ENCODE peak calls at places on chromosomes 6 and 20, in five cellular contexts. O is fibroblast of mammary gland, Y is cardiac muscle cell, G is PC-3, S is neural progenitor cell. E is an unnamed sample.

GRCh38 chr6:82608365-82608764 is 244.7 kb downstream of the TPBG start:
- DNase-seq in S (peak), Y (no peak), O (no peak), G (no peak), E (no peak)

GRCh38 chr20:49647509-49647908 is 66.2 kb downstream of the B4GALT5 start:
- DNase-seq in G (peak), Y (no peak), S (no peak), O (no peak), E (no peak)

GRCh38 chr6:7271205-7271534 is 41.8 kb downstream of the SSR1 start:
- DNase-seq in G (no peak), O (no peak), Y (no peak), S (no peak), E (no peak)

GRCh38 chr20:39851459-39851858 is 837.6 kb downstream of the MAFB start:
- DNase-seq in S (no peak), G (no peak), Y (no peak), O (peak), E (no peak)

GRCh38 chr6:20875369-20875963 is 341.2 kb downstream of the CDKAL1 start:
- DNase-seq in Y (peak), O (peak), G (peak), S (peak), E (no peak)

GRCh38 chr6:87908978-87909802 is 138.5 kb upstream of the SPACA1 start:
- DNase-seq in G (no peak), O (no peak), Y (no peak), S (no peak), E (no peak)

GRCh38 chr6:6721606-6722005 is 133.1 kb downstream of the LY86 start:
- DNase-seq in G (no peak), Y (no peak), S (no peak), O (no peak), E (no peak)

GRCh38 chr6:112416885-112417284 is 69.8 kb downstream of the RFPL4B start:
- DNase-seq in G (no peak), S (no peak), Y (no peak), O (peak), E (no peak)

GRCh38 chr6:81886157-81886556 is 133.7 kb upstream of the TENT5A start:
- DNase-seq in G (no peak), S (no peak), Y (no peak), O (no peak), E (no peak)

GRCh38 chr20:5569021-5569420 is 181.2 kb upstream of the SHLD1 start:
- DNase-seq in S (no peak), Y (peak), G (peak), O (peak), E (no peak)

GRCh38 chr20:40963505-40963845 is 65.1 kb upstream of the TOP1 start:
- DNase-seq in O (no peak), Y (no peak), S (no peak), G (no peak), E (no peak)

GRCh38 chr6:154478691-154479090 is 31.8 kb downstream of the CNKSR3 start:
- DNase-seq in Y (no peak), S (no peak), O (no peak), G (no peak), E (no peak)

GRCh38 chr20:51542894-51543788 is 622 bp upstream of the NFATC2 start:
- DNase-seq in Y (no peak), G (no peak), O (no peak), S (no peak), E (no peak)

GRCh38 chr20:6768228-6769185 is 1.0 kb downstream of the BMP2 start:
- DNase-seq in G (no peak), O (no peak), S (peak), Y (peak), E (no peak)

GRCh38 chr6:57021086-57021720 is 25.3 kb upstream of the KIAA1586 start:
- DNase-seq in O (peak), Y (peak), S (peak), G (peak), E (no peak)

GRCh38 chr20:40251284-40251932 is 437.6 kb downstream of the MAFB start:
- DNase-seq in Y (peak), G (peak), S (peak), O (peak), E (peak)

GRCh38 chr6:11727995-11728961 is 50.3 kb downstream of the ADTRP start:
- DNase-seq in Y (no peak), G (no peak), O (no peak), S (no peak), E (no peak)

GRCh38 chr6:4084444-4085328 is 5.7 kb upstream of the FAM217A start:
- DNase-seq in O (no peak), Y (no peak), G (no peak), S (no peak), E (no peak)

GRCh38 chr6:129440691-129441090 is 269.3 kb downstream of the ARHGAP18 start:
- DNase-seq in Y (peak), S (peak), O (peak), G (no peak), E (peak)

GRCh38 chr6:17580518-17581048 is 19.5 kb upstream of the FAM8A1 start:
- DNase-seq in Y (peak), O (peak), S (no peak), G (peak), E (no peak)

GRCh38 chr6:6918216-6918983 is 189.4 kb upstream of the RREB1 start:
- DNase-seq in G (peak), O (peak), S (no peak), Y (no peak), E (no peak)

GRCh38 chr6:3293271-3294155 is 34.8 kb downstream of the PSMG4 start:
- DNase-seq in O (no peak), G (no peak), S (no peak), Y (peak), E (no peak)

GRCh38 chr6:73349311-73349710 is 4.8 kb downstream of the DPPA5 start:
- DNase-seq in G (no peak), Y (no peak), S (peak), O (no peak), E (peak)

GRCh38 chr6:107784669-107785068 is 39.4 kb downstream of the SCML4 start:
- DNase-seq in Y (no peak), O (peak), S (no peak), G (no peak), E (no peak)

GRCh38 chr6:42026540-42026939 is 23.8 kb upstream of the TAF8 start:
- DNase-seq in Y (no peak), S (no peak), O (no peak), G (no peak), E (no peak)

GRCh38 chr6:81767163-81768000 is 14.9 kb upstream of the TENT5A start:
- DNase-seq in S (no peak), O (peak), Y (no peak), G (peak), E (no peak)

GRCh38 chr6:119566546-119567263 is 217.1 kb upstream of the MAN1A1 start:
- DNase-seq in G (no peak), Y (no peak), S (no peak), O (no peak), E (no peak)

GRCh38 chr20:56554869-56555268 is 21.8 kb downstream of the FAM209B start:
- DNase-seq in S (no peak), G (peak), O (peak), Y (peak), E (peak)

GRCh38 chr6:122388945-122389344 is 10.5 kb upstream of the HSF2 start:
- DNase-seq in Y (no peak), S (no peak), G (no peak), O (no peak), E (no peak)

GRCh38 chr6:147126618-147127022 is 77.6 kb upstream of the STXBP5 start:
- DNase-seq in Y (peak), G (no peak), S (peak), O (no peak), E (no peak)

GRCh38 chr20:43947316-43947710 is 32.7 kb downstream of the TOX2 start:
- DNase-seq in Y (no peak), O (peak), G (no peak), S (no peak), E (no peak)

GRCh38 chr20:43949248-43949647 is 34.6 kb downstream of the TOX2 start:
- DNase-seq in Y (no peak), O (no peak), G (no peak), S (no peak), E (no peak)

GRCh38 chr20:43946659-43947315 is 32.1 kb downstream of the TOX2 start:
- DNase-seq in G (no peak), S (no peak), O (no peak), Y (no peak), E (no peak)

GRCh38 chr20:43949741-43950618 is 35.3 kb downstream of the TOX2 start:
- DNase-seq in Y (no peak), S (no peak), O (no peak), G (no peak), E (no peak)

GRCh38 chr20:43948455-43948854 is 33.8 kb downstream of the TOX2 start:
- DNase-seq in G (no peak), S (no peak), Y (no peak), O (no peak), E (no peak)
- H3K4me3 ChIP-seq in G (no peak), S (no peak), Y (no peak), O (no peak), E (no peak)

GRCh38 chr6:132333639-132334516 is 67.4 kb downstream of the MOXD1 start:
- DNase-seq in O (peak), G (peak), S (no peak), Y (peak), E (peak)
- H3K4me3 ChIP-seq in O (no peak), G (no peak), S (no peak), Y (no peak), E (no peak)

GRCh38 chr20:62219992-62220665 is at the start of gene HRH3:
- DNase-seq in Y (peak), S (peak), G (no peak), O (no peak), E (no peak)
- H3K4me3 ChIP-seq in Y (peak), S (peak), G (no peak), O (no peak), E (peak)

GRCh38 chr6:28948782-28949486 is 25.1 kb upstream of the TRIM27 start:
- DNase-seq in O (no peak), S (no peak), Y (no peak), G (peak), E (no peak)

GRCh38 chr6:28956331-28956730 is 32.5 kb upstream of the TRIM27 start:
- DNase-seq in G (no peak), Y (no peak), S (no peak), O (no peak), E (no peak)

GRCh38 chr6:28947831-28948270 is 24.1 kb upstream of the TRIM27 start:
- DNase-seq in G (peak), O (peak), S (no peak), Y (no peak), E (no peak)

GRCh38 chr6:28953039-28953872 is 29.5 kb upstream of the TRIM27 start:
- DNase-seq in O (peak), S (peak), G (peak), Y (peak), E (no peak)
- H3K4me3 ChIP-seq in O (peak), S (peak), G (peak), Y (peak), E (peak)

E was measured in NT2/D1.